ENCODE peak calls at places on chromosome 14, in six cellular contexts. W is choroid plexus epithelial cell; L is suprapubic skin; X is fibroblast of the aortic adventitia; Q is AG04449; T is CD8-positive, alpha-beta T cell. O is an unnamed sample.

GRCh38 chr14:61080591-61081010 is 99.6 kb downstream of the SLC38A6 start:
- DNase-seq in W (peak), L (no peak), X (peak), Q (peak), T (no peak), O (no peak)

GRCh38 chr14:92945544-92945943 is 22.6 kb downstream of the CHGA start:
- DNase-seq in W (no peak), L (no peak), X (no peak), Q (no peak), T (no peak), O (no peak)

GRCh38 chr14:93936245-93936644 is 9.1 kb downstream of the FAM181A start:
- DNase-seq in W (peak), L (no peak), X (no peak), Q (no peak), T (no peak), O (no peak)

GRCh38 chr14:59337151-59337611 is 128.0 kb downstream of the GPR135 start:
- DNase-seq in W (peak), L (peak), X (peak), Q (no peak), T (no peak), O (no peak)

GRCh38 chr14:24254630-24255392 is 8.2 kb downstream of the TGM1 start:
- DNase-seq in W (no peak), L (no peak), X (no peak), Q (no peak), T (no peak), O (no peak)

GRCh38 chr14:60485600-60486251 is at the start of gene C14orf39:
- DNase-seq in W (peak), L (no peak), X (peak), Q (no peak), T (no peak), O (no peak)

GRCh38 chr14:92578511-92578910 is 64.9 kb downstream of the RIN3 start:
- DNase-seq in W (peak), L (no peak), X (peak), Q (no peak), T (no peak), O (no peak)

GRCh38 chr14:71497645-71498086 is 434.6 kb upstream of the RGS6 start:
- DNase-seq in W (peak), L (no peak), X (peak), Q (no peak), T (no peak), O (no peak)

GRCh38 chr14:61221906-61222305 is 59.2 kb downstream of the TMEM30B start:
- DNase-seq in W (no peak), L (no peak), X (no peak), Q (no peak), T (no peak), O (no peak)

GRCh38 chr14:35878272-35879140 is 52.4 kb downstream of the BRMS1L start:
- DNase-seq in W (peak), L (no peak), X (peak), Q (peak), T (no peak), O (no peak)

GRCh38 chr14:35877276-35877675 is 51.1 kb downstream of the BRMS1L start:
- DNase-seq in W (peak), L (no peak), X (no peak), Q (no peak), T (no peak), O (no peak)

GRCh38 chr14:35879654-35880249 is 53.6 kb downstream of the BRMS1L start:
- DNase-seq in W (peak), L (no peak), X (peak), Q (no peak), T (no peak), O (no peak)

GRCh38 chr14:35881280-35881679 is 55.1 kb downstream of the BRMS1L start:
- DNase-seq in W (no peak), L (no peak), X (no peak), Q (no peak), T (no peak), O (no peak)

DNA sequence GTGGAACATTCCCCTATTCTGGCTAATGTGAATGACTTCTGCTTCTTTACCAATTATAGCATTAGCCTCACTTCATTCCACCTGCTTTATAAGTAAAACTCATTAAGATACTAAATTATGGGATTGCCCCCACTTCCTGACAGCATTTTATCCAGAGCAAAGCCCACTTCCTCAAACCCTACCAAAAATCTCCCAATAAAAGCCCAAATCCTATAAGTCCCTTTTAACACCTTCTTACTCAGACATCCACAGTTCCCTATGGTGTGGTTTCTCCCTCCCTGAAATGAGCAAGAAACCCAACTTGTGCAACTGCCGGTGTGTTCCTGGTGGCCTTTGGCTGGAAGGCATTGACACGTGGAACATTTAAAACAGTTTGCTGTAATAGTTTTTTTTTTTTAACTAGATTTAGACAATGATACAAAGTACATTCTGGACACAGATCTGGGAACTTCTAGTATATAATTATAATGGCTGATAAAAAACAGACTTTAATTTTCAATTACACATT is 53.1 kb downstream of the BRMS1L start:
- DNase-seq in W (peak), L (no peak), X (peak), Q (no peak), T (no peak), O (no peak)
- H3K4me3 ChIP-seq in W (no peak), L (no peak), X (no peak), Q (no peak), T (no peak), O (no peak)

GRCh38 chr14:104887623-104888488 is 22.8 kb downstream of the CEP170B start:
- DNase-seq in W (no peak), L (no peak), X (no peak), Q (no peak), T (no peak), O (no peak)

GRCh38 chr14:104888489-104889373 is 23.7 kb downstream of the CEP170B start:
- DNase-seq in W (no peak), L (no peak), X (no peak), Q (no peak), T (no peak), O (no peak)

GRCh38 chr14:104885031-104885972 is 20.2 kb downstream of the CEP170B start:
- DNase-seq in W (no peak), L (no peak), X (no peak), Q (no peak), T (no peak), O (no peak)

GRCh38 chr14:104885973-104886689 is 21.1 kb downstream of the CEP170B start:
- DNase-seq in W (no peak), L (no peak), X (no peak), Q (no peak), T (no peak), O (no peak)

DNA sequence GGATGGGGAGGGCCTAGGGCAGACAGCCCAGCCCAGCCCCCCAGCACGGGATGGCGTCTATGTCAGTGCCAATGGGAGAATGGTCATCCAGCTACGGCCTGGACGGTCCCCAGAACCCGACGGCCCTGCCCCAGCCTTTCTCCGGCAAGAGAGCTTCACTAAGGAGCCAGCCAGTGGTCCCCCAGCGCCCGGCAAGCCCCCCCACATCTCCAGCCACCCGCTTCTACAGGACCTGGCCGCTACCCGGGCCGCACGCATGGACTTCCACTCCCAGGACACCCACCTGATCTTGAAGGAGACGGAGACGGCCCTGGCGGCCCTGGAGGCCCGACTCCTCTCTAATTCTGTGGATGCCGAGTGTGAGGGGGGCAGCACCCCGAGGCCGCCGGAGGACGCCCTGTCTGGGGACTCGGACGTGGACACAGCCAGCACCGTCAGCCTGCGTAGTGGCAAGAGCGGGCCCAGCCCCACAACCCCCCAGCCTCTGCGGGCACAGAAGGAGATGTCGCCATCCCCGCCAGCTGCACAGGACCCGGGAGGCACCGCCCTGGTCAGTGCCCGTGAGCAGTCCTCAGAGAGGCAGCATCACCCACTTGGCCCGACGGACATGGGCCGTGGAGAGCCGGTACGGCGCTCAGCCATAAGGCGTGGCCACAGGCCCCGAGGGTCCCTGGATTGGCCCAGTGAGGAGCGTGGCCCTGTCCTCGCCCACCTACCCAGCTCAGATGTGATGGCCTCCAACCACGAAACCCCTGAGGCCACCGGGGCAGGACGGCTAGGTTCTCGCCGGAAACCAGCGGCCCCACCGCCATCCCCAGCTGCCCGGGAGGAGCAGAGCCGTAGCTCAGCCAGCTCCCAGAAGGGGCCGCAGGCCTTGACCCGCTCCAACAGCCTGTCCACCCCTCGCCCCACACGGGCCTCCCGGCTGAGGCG is 21.9 kb downstream of the CEP170B start:
- DNase-seq in W (no peak), L (no peak), X (no peak), Q (no peak), T (no peak), O (no peak)
- H3K4me3 ChIP-seq in W (no peak), L (no peak), X (no peak), Q (no peak), T (no peak), O (no peak)

DNA sequence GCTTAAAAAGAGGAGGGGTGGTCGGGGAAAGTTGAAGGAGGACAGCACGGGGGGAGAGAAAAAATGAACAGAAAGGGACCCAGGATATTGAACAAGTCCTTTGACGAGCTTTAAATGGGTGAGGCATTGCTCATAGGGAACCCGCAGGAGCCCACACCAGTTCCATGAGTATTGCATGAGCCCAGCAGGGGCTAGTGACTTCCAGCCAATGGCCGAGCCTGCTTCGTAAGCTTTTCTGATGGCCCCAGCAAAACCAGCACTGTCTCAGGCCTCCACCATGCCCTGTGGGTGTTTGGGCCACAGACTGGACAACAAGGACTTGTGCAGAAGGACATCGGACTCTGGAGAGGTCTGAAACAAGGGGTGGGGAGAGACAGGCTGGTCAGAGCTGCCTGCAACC is 109.5 kb downstream of the ZFP36L1 start:
- DNase-seq in W (peak), L (no peak), X (peak), Q (no peak), T (no peak), O (no peak)
- H3K4me3 ChIP-seq in W (no peak), L (no peak), X (no peak), Q (no peak), T (no peak), O (no peak)

GRCh38 chr14:106044949-106045596 is 518.7 kb downstream of the TMEM121 start:
- DNase-seq in W (no peak), L (no peak), X (no peak), Q (no peak), T (peak), O (peak)
- H3K4me3 ChIP-seq in W (no peak), L (no peak), X (no peak), Q (no peak), T (no peak), O (no peak)

DNA sequence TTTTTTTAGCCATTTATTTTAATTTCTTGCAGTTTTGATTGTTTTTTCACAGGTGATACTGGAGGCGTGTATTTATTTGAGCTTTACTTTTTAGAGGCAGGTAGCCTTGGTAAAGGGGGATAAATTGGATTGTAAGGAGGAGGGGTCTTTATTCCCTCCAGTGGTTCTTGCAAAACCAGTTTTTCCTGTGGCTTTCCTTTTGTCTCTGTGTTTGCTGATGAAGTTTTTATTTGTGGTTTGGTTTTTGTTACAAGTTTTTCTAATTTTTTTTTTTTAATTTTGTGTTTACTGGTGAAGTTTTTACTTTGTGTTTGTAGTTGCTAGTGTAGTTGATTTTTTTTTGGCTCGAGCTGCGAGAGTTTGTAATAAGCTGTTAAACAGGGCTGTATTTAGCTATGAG is 278.5 kb downstream of the PRKD1 start:
- DNase-seq in W (no peak), L (no peak), X (no peak), Q (no peak), T (no peak), O (no peak)
- H3K4me3 ChIP-seq in W (no peak), L (no peak), X (no peak), Q (no peak), T (no peak), O (no peak)

DNA sequence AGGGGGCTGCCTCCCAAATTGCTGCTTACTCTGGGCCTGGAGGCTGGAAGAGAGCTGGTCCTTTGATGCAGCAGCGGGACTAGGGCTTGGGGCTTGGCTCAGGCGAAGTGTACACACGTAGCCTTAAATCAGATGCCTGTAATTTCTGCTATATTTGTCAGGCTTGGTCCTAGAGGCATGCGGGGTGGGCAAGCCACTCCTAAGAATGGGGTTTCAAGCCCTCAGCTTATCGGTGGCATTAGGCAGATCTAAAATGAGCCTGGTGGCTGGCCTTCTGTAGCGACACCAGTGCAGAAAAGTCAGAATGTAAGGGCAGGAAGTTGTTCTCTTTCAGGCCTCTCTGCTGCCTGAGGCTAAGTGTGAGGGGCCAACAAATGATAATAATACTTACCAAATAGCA is 927 bp upstream of the SLC8A3 start:
- DNase-seq in W (no peak), L (no peak), X (no peak), Q (no peak), T (no peak), O (no peak)
- H3K4me3 ChIP-seq in W (no peak), L (no peak), X (no peak), Q (no peak), T (no peak), O (no peak)